ENCODE peak calls at places on chromosomes 1 and 21, in seven cellular contexts. One of them, this sample, is unnamed. For H3K4me1, the result is how much of the 10 kb centered on the place peaks cover.

GRCh38 chr1:38585460-38585859 is 274.1 kb downstream of the RRAGC start:
- DNase-seq in neural progenitor cell: no peak
- DNase-seq in lower lobe of right lung: no peak
- DNase-seq in trophoblast cell: no peak
- DNase-seq in CD8-positive, alpha-beta T cell: no peak
- DNase-seq in colonic mucosa: no peak
- DNase-seq in breast epithelium: no peak
- DNase-seq in this sample: no peak

GRCh38 chr1:9275567-9276034 is 17.1 kb upstream of the SPSB1 start:
- DNase-seq in CD8-positive, alpha-beta T cell: no peak
- DNase-seq in lower lobe of right lung: peak
- DNase-seq in trophoblast cell: peak
- DNase-seq in breast epithelium: no peak
- DNase-seq in neural progenitor cell: no peak
- DNase-seq in colonic mucosa: peak
- DNase-seq in this sample: peak

GRCh38 chr1:156098782-156099181 is 15.7 kb upstream of the LMNA start:
- DNase-seq in breast epithelium: no peak
- DNase-seq in trophoblast cell: no peak
- DNase-seq in colonic mucosa: no peak
- DNase-seq in CD8-positive, alpha-beta T cell: no peak
- DNase-seq in lower lobe of right lung: no peak
- DNase-seq in neural progenitor cell: peak
- DNase-seq in this sample: no peak

GRCh38 chr1:158146165-158146564 is 34.5 kb upstream of the CD1D start:
- DNase-seq in breast epithelium: no peak
- DNase-seq in CD8-positive, alpha-beta T cell: no peak
- DNase-seq in trophoblast cell: no peak
- DNase-seq in colonic mucosa: no peak
- DNase-seq in neural progenitor cell: no peak
- DNase-seq in lower lobe of right lung: no peak
- DNase-seq in this sample: no peak

GRCh38 chr1:200042119-200042436 is 14.6 kb downstream of the NR5A2 start:
- DNase-seq in lower lobe of right lung: no peak
- DNase-seq in colonic mucosa: no peak
- DNase-seq in CD8-positive, alpha-beta T cell: no peak
- DNase-seq in breast epithelium: no peak
- DNase-seq in neural progenitor cell: peak
- DNase-seq in trophoblast cell: no peak
- DNase-seq in this sample: no peak

GRCh38 chr1:243287652-243288051 is 31.8 kb downstream of the SDCCAG8 start:
- DNase-seq in CD8-positive, alpha-beta T cell: no peak
- DNase-seq in colonic mucosa: no peak
- DNase-seq in neural progenitor cell: no peak
- DNase-seq in trophoblast cell: no peak
- DNase-seq in breast epithelium: no peak
- DNase-seq in lower lobe of right lung: no peak
- DNase-seq in this sample: no peak

GRCh38 chr1:43435146-43436145 is 18.3 kb downstream of the HYI start:
- DNase-seq in neural progenitor cell: peak
- DNase-seq in colonic mucosa: no peak
- DNase-seq in breast epithelium: no peak
- DNase-seq in CD8-positive, alpha-beta T cell: no peak
- DNase-seq in trophoblast cell: peak
- DNase-seq in lower lobe of right lung: no peak
- DNase-seq in this sample: peak

GRCh38 chr1:2046225-2046917 is 3.8 kb upstream of the PRKCZ start:
- DNase-seq in CD8-positive, alpha-beta T cell: no peak
- DNase-seq in neural progenitor cell: peak
- DNase-seq in breast epithelium: peak
- DNase-seq in colonic mucosa: peak
- DNase-seq in lower lobe of right lung: peak
- DNase-seq in trophoblast cell: peak
- DNase-seq in this sample: peak

GRCh38 chr1:230279583-230279945 is 146.6 kb downstream of the PGBD5 start:
- DNase-seq in neural progenitor cell: no peak
- DNase-seq in trophoblast cell: no peak
- DNase-seq in lower lobe of right lung: peak
- DNase-seq in colonic mucosa: no peak
- DNase-seq in CD8-positive, alpha-beta T cell: no peak
- DNase-seq in breast epithelium: no peak
- DNase-seq in this sample: peak

GRCh38 chr1:166174108-166174507 is 7.3 kb upstream of the FAM78B start:
- DNase-seq in lower lobe of right lung: no peak
- DNase-seq in colonic mucosa: no peak
- DNase-seq in trophoblast cell: no peak
- DNase-seq in CD8-positive, alpha-beta T cell: no peak
- DNase-seq in breast epithelium: no peak
- DNase-seq in neural progenitor cell: no peak
- DNase-seq in this sample: no peak

GRCh38 chr21:26147535-26147934 is 23.0 kb downstream of the APP start:
- DNase-seq in neural progenitor cell: peak
- DNase-seq in breast epithelium: no peak
- DNase-seq in CD8-positive, alpha-beta T cell: no peak
- DNase-seq in trophoblast cell: no peak
- DNase-seq in lower lobe of right lung: no peak
- DNase-seq in colonic mucosa: no peak
- DNase-seq in this sample: no peak

GRCh38 chr1:17686258-17686657 is 68.9 kb upstream of the ACTL8 start:
- DNase-seq in colonic mucosa: no peak
- DNase-seq in neural progenitor cell: no peak
- DNase-seq in trophoblast cell: no peak
- DNase-seq in CD8-positive, alpha-beta T cell: no peak
- DNase-seq in lower lobe of right lung: no peak
- DNase-seq in breast epithelium: no peak
- DNase-seq in this sample: no peak

GRCh38 chr1:76867342-76868130 is at the start of gene ST6GALNAC5:
- DNase-seq in colonic mucosa: peak
- DNase-seq in CD8-positive, alpha-beta T cell: no peak
- DNase-seq in trophoblast cell: no peak
- DNase-seq in lower lobe of right lung: peak
- DNase-seq in neural progenitor cell: peak
- DNase-seq in breast epithelium: no peak
- DNase-seq in this sample: peak

GRCh38 chr1:205652984-205653383 is 21.2 kb upstream of the ELK4 start:
- DNase-seq in trophoblast cell: no peak
- DNase-seq in neural progenitor cell: no peak
- DNase-seq in colonic mucosa: no peak
- DNase-seq in CD8-positive, alpha-beta T cell: no peak
- DNase-seq in breast epithelium: no peak
- DNase-seq in lower lobe of right lung: no peak
- DNase-seq in this sample: no peak

GRCh38 chr1:20361805-20362381 is 71.2 kb downstream of the VWA5B1 start:
- DNase-seq in trophoblast cell: peak
- DNase-seq in breast epithelium: peak
- DNase-seq in neural progenitor cell: peak
- DNase-seq in CD8-positive, alpha-beta T cell: no peak
- DNase-seq in colonic mucosa: peak
- DNase-seq in lower lobe of right lung: no peak
- DNase-seq in this sample: peak

GRCh38 chr1:168408531-168409242 is 128.0 kb downstream of the TBX19 start:
- DNase-seq in colonic mucosa: no peak
- DNase-seq in CD8-positive, alpha-beta T cell: no peak
- DNase-seq in trophoblast cell: no peak
- DNase-seq in lower lobe of right lung: no peak
- DNase-seq in neural progenitor cell: no peak
- DNase-seq in breast epithelium: no peak
- DNase-seq in this sample: no peak

GRCh38 chr1:50699795-50700194 is 260.3 kb downstream of the FAF1 start:
- DNase-seq in lower lobe of right lung: no peak
- DNase-seq in colonic mucosa: no peak
- DNase-seq in CD8-positive, alpha-beta T cell: no peak
- DNase-seq in breast epithelium: no peak
- DNase-seq in trophoblast cell: no peak
- DNase-seq in neural progenitor cell: no peak
- DNase-seq in this sample: no peak

GRCh38 chr1:239811211-239811902 is 280.3 kb upstream of the FMN2 start:
- DNase-seq in breast epithelium: no peak
- DNase-seq in neural progenitor cell: peak
- DNase-seq in CD8-positive, alpha-beta T cell: no peak
- DNase-seq in lower lobe of right lung: no peak
- DNase-seq in trophoblast cell: no peak
- DNase-seq in colonic mucosa: no peak
- DNase-seq in this sample: no peak

GRCh38 chr1:35112668-35113067 is 33.5 kb downstream of the ZMYM1 start:
- DNase-seq in lower lobe of right lung: no peak
- DNase-seq in trophoblast cell: no peak
- DNase-seq in CD8-positive, alpha-beta T cell: no peak
- DNase-seq in colonic mucosa: no peak
- DNase-seq in breast epithelium: no peak
- DNase-seq in neural progenitor cell: no peak
- DNase-seq in this sample: no peak

GRCh38 chr1:175124842-175125241 is 57.2 kb downstream of the TNN start:
- DNase-seq in colonic mucosa: no peak
- DNase-seq in CD8-positive, alpha-beta T cell: no peak
- DNase-seq in trophoblast cell: no peak
- DNase-seq in neural progenitor cell: no peak
- DNase-seq in breast epithelium: no peak
- DNase-seq in lower lobe of right lung: no peak
- DNase-seq in this sample: no peak

GRCh38 chr1:180155202-180155682 is 573 bp downstream of the QSOX1 start:
- DNase-seq in CD8-positive, alpha-beta T cell: no peak
- DNase-seq in trophoblast cell: no peak
- DNase-seq in lower lobe of right lung: no peak
- DNase-seq in breast epithelium: no peak
- DNase-seq in neural progenitor cell: peak
- DNase-seq in colonic mucosa: peak
- DNase-seq in this sample: no peak

GRCh38 chr1:2969870-2970291 is 51.4 kb upstream of the ACTRT2 start:
- DNase-seq in breast epithelium: no peak
- DNase-seq in trophoblast cell: no peak
- DNase-seq in lower lobe of right lung: no peak
- DNase-seq in CD8-positive, alpha-beta T cell: no peak
- DNase-seq in colonic mucosa: no peak
- DNase-seq in neural progenitor cell: no peak
- DNase-seq in this sample: peak

GRCh38 chr1:205791568-205792180 is 16.4 kb upstream of the RAB29 start:
- DNase-seq in CD8-positive, alpha-beta T cell: peak
- DNase-seq in trophoblast cell: peak
- DNase-seq in colonic mucosa: peak
- DNase-seq in breast epithelium: peak
- DNase-seq in neural progenitor cell: peak
- DNase-seq in lower lobe of right lung: peak
- DNase-seq in this sample: peak

GRCh38 chr1:1401457-1402010 is 2.4 kb upstream of the CCNL2 start:
- DNase-seq in colonic mucosa: no peak
- DNase-seq in lower lobe of right lung: no peak
- DNase-seq in trophoblast cell: no peak
- DNase-seq in CD8-positive, alpha-beta T cell: no peak
- DNase-seq in breast epithelium: no peak
- DNase-seq in neural progenitor cell: no peak
- DNase-seq in this sample: no peak

GRCh38 chr1:22048351-22049192 is 3.9 kb upstream of the CDC42 start:
- DNase-seq in trophoblast cell: no peak
- DNase-seq in breast epithelium: no peak
- DNase-seq in neural progenitor cell: no peak
- DNase-seq in colonic mucosa: no peak
- DNase-seq in lower lobe of right lung: peak
- DNase-seq in CD8-positive, alpha-beta T cell: no peak
- DNase-seq in this sample: no peak

GRCh38 chr1:216310776-216311175 is 112.5 kb downstream of the USH2A start:
- DNase-seq in lower lobe of right lung: no peak
- DNase-seq in CD8-positive, alpha-beta T cell: no peak
- DNase-seq in neural progenitor cell: peak
- DNase-seq in colonic mucosa: peak
- DNase-seq in trophoblast cell: peak
- DNase-seq in breast epithelium: no peak
- DNase-seq in this sample: no peak

GRCh38 chr1:232328496-232329102 is 301.3 kb downstream of the SIPA1L2 start:
- DNase-seq in neural progenitor cell: no peak
- DNase-seq in breast epithelium: no peak
- DNase-seq in CD8-positive, alpha-beta T cell: no peak
- DNase-seq in trophoblast cell: no peak
- DNase-seq in lower lobe of right lung: no peak
- DNase-seq in colonic mucosa: no peak
- DNase-seq in this sample: no peak

GRCh38 chr1:232322162-232322734 is 307.7 kb downstream of the SIPA1L2 start:
- DNase-seq in CD8-positive, alpha-beta T cell: no peak
- DNase-seq in neural progenitor cell: no peak
- DNase-seq in lower lobe of right lung: no peak
- DNase-seq in colonic mucosa: peak
- DNase-seq in trophoblast cell: no peak
- DNase-seq in breast epithelium: no peak
- DNase-seq in this sample: no peak

GRCh38 chr1:232329103-232329788 is 300.7 kb downstream of the SIPA1L2 start:
- DNase-seq in breast epithelium: no peak
- DNase-seq in colonic mucosa: no peak
- DNase-seq in lower lobe of right lung: no peak
- DNase-seq in trophoblast cell: peak
- DNase-seq in CD8-positive, alpha-beta T cell: no peak
- DNase-seq in neural progenitor cell: no peak
- DNase-seq in this sample: no peak

DNA sequence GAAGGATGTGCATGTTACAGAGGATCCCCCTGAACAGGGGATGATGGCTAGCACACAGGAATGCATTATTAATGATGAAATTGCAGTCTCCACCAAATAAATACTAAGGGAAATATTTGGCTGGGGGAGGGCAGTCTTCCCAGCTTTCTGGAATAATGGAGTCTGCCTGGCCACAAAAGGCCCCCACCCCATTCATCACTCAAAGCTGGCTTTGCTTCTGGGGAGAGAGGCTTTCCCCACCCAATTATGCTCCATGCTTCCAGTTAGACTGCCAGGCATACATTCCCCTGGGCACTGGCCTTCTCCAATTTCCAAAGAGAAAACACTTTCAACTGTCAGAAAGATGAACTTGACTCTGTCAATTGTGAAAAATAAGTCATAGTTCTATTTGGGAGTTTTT is 302.6 kb downstream of the SIPA1L2 start:
- DNase-seq in neural progenitor cell: no peak
- DNase-seq in trophoblast cell: no peak
- DNase-seq in breast epithelium: no peak
- DNase-seq in colonic mucosa: no peak
- DNase-seq in CD8-positive, alpha-beta T cell: no peak
- DNase-seq in lower lobe of right lung: no peak
- DNase-seq in this sample: no peak
- H3K4me1 ChIP-seq in neural progenitor cell: under half
- H3K4me1 ChIP-seq in trophoblast cell: under half
- H3K4me1 ChIP-seq in breast epithelium: under half
- H3K4me1 ChIP-seq in colonic mucosa: under half
- H3K4me1 ChIP-seq in CD8-positive, alpha-beta T cell: under half
- H3K4me1 ChIP-seq in lower lobe of right lung: under half
- H3K4me1 ChIP-seq in this sample: under half

GRCh38 chr1:6880951-6881690 is 95.9 kb downstream of the CAMTA1 start:
- DNase-seq in colonic mucosa: no peak
- DNase-seq in lower lobe of right lung: no peak
- DNase-seq in breast epithelium: peak
- DNase-seq in CD8-positive, alpha-beta T cell: no peak
- DNase-seq in neural progenitor cell: no peak
- DNase-seq in trophoblast cell: no peak
- DNase-seq in this sample: no peak
- H3K27ac ChIP-seq in colonic mucosa: no peak
- H3K27ac ChIP-seq in lower lobe of right lung: no peak
- H3K27ac ChIP-seq in breast epithelium: peak
- H3K27ac ChIP-seq in CD8-positive, alpha-beta T cell: no peak
- H3K27ac ChIP-seq in neural progenitor cell: no peak
- H3K27ac ChIP-seq in trophoblast cell: no peak
- H3K27ac ChIP-seq in this sample: no peak

GRCh38 chr1:241637046-241637590 is 3.1 kb downstream of the CHML start:
- DNase-seq in trophoblast cell: peak
- DNase-seq in colonic mucosa: no peak
- DNase-seq in breast epithelium: no peak
- DNase-seq in CD8-positive, alpha-beta T cell: no peak
- DNase-seq in neural progenitor cell: no peak
- DNase-seq in lower lobe of right lung: no peak
- DNase-seq in this sample: no peak
- H3K4me1 ChIP-seq in trophoblast cell: under half
- H3K4me1 ChIP-seq in colonic mucosa: under half
- H3K4me1 ChIP-seq in breast epithelium: under half
- H3K4me1 ChIP-seq in CD8-positive, alpha-beta T cell: under half
- H3K4me1 ChIP-seq in neural progenitor cell: under half
- H3K4me1 ChIP-seq in lower lobe of right lung: under half
- H3K4me1 ChIP-seq in this sample: under half

GRCh38 chr21:37257526-37257966 is 9.6 kb downstream of the VPS26C start:
- DNase-seq in CD8-positive, alpha-beta T cell: no peak
- DNase-seq in neural progenitor cell: no peak
- DNase-seq in colonic mucosa: peak
- DNase-seq in trophoblast cell: no peak
- DNase-seq in breast epithelium: no peak
- DNase-seq in lower lobe of right lung: peak
- DNase-seq in this sample: peak
- H3K27ac ChIP-seq in CD8-positive, alpha-beta T cell: peak
- H3K27ac ChIP-seq in neural progenitor cell: peak
- H3K27ac ChIP-seq in colonic mucosa: peak
- H3K27ac ChIP-seq in trophoblast cell: no peak
- H3K27ac ChIP-seq in breast epithelium: peak
- H3K27ac ChIP-seq in lower lobe of right lung: peak
- H3K27ac ChIP-seq in this sample: peak

This sample was measured in spleen.